ENCODE peak calls at places on chromosomes 4 and X, in six cellular contexts. One of them, this sample, is unnamed.

GRCh38 chr4:185464887-185465286 is 6.6 kb downstream of the CCDC110 start:
- DNase-seq in stimulated activated CD8-positive, alpha-beta memory T cell treated with anti-CD3 and anti-CD28 coated beads, Interleukin-12 subunit alpha, Interleukin-12 subunit beta, amount 100 ng/mL, for 4 hours: no peak
- DNase-seq in sigmoid colon: no peak
- DNase-seq in iris pigment epithelial cell: peak
- DNase-seq in GM10248: no peak
- DNase-seq in hepatocyte: no peak
- DNase-seq in this sample: no peak

GRCh38 chrX:79161655-79162054 is 17.2 kb downstream of the GPR174 start:
- DNase-seq in sigmoid colon: no peak
- DNase-seq in GM10248: peak
- DNase-seq in hepatocyte: no peak
- DNase-seq in iris pigment epithelial cell: no peak
- DNase-seq in stimulated activated CD8-positive, alpha-beta memory T cell treated with anti-CD3 and anti-CD28 coated beads, Interleukin-12 subunit alpha, Interleukin-12 subunit beta, amount 100 ng/mL, for 4 hours: peak
- DNase-seq in this sample: no peak

GRCh38 chr4:3481113-3481531 is 18.0 kb downstream of the DOK7 start:
- DNase-seq in hepatocyte: no peak
- DNase-seq in GM10248: no peak
- DNase-seq in iris pigment epithelial cell: no peak
- DNase-seq in stimulated activated CD8-positive, alpha-beta memory T cell treated with anti-CD3 and anti-CD28 coated beads, Interleukin-12 subunit alpha, Interleukin-12 subunit beta, amount 100 ng/mL, for 4 hours: no peak
- DNase-seq in sigmoid colon: no peak
- DNase-seq in this sample: no peak

GRCh38 chrX:151871244-151871643 is 41.4 kb upstream of the MAGEA4 start:
- DNase-seq in iris pigment epithelial cell: peak
- DNase-seq in hepatocyte: no peak
- DNase-seq in GM10248: no peak
- DNase-seq in sigmoid colon: no peak
- DNase-seq in stimulated activated CD8-positive, alpha-beta memory T cell treated with anti-CD3 and anti-CD28 coated beads, Interleukin-12 subunit alpha, Interleukin-12 subunit beta, amount 100 ng/mL, for 4 hours: no peak
- DNase-seq in this sample: no peak

GRCh38 chr4:107261241-107261874 is 225.2 kb upstream of the DKK2 start:
- DNase-seq in GM10248: no peak
- DNase-seq in hepatocyte: no peak
- DNase-seq in iris pigment epithelial cell: peak
- DNase-seq in sigmoid colon: no peak
- DNase-seq in stimulated activated CD8-positive, alpha-beta memory T cell treated with anti-CD3 and anti-CD28 coated beads, Interleukin-12 subunit alpha, Interleukin-12 subunit beta, amount 100 ng/mL, for 4 hours: no peak
- DNase-seq in this sample: no peak

GRCh38 chrX:150763810-150764209 is 70.6 kb downstream of the MTMR1 start:
- DNase-seq in stimulated activated CD8-positive, alpha-beta memory T cell treated with anti-CD3 and anti-CD28 coated beads, Interleukin-12 subunit alpha, Interleukin-12 subunit beta, amount 100 ng/mL, for 4 hours: no peak
- DNase-seq in iris pigment epithelial cell: no peak
- DNase-seq in GM10248: no peak
- DNase-seq in hepatocyte: no peak
- DNase-seq in sigmoid colon: no peak
- DNase-seq in this sample: no peak

GRCh38 chr4:56930638-56931037 is 22.9 kb downstream of the REST start:
- DNase-seq in GM10248: no peak
- DNase-seq in iris pigment epithelial cell: no peak
- DNase-seq in hepatocyte: no peak
- DNase-seq in sigmoid colon: no peak
- DNase-seq in stimulated activated CD8-positive, alpha-beta memory T cell treated with anti-CD3 and anti-CD28 coated beads, Interleukin-12 subunit alpha, Interleukin-12 subunit beta, amount 100 ng/mL, for 4 hours: no peak
- DNase-seq in this sample: no peak

GRCh38 chr4:24973471-24974251 is 57.1 kb downstream of the LGI2 start:
- DNase-seq in hepatocyte: peak
- DNase-seq in stimulated activated CD8-positive, alpha-beta memory T cell treated with anti-CD3 and anti-CD28 coated beads, Interleukin-12 subunit alpha, Interleukin-12 subunit beta, amount 100 ng/mL, for 4 hours: no peak
- DNase-seq in GM10248: no peak
- DNase-seq in iris pigment epithelial cell: no peak
- DNase-seq in sigmoid colon: peak
- DNase-seq in this sample: no peak

GRCh38 chr4:7226993-7227392 is 34.7 kb downstream of the SORCS2 start:
- DNase-seq in stimulated activated CD8-positive, alpha-beta memory T cell treated with anti-CD3 and anti-CD28 coated beads, Interleukin-12 subunit alpha, Interleukin-12 subunit beta, amount 100 ng/mL, for 4 hours: no peak
- DNase-seq in hepatocyte: no peak
- DNase-seq in iris pigment epithelial cell: no peak
- DNase-seq in sigmoid colon: no peak
- DNase-seq in GM10248: no peak
- DNase-seq in this sample: no peak

GRCh38 chr4:56158483-56158882 is 209.7 kb downstream of the CEP135 start:
- DNase-seq in GM10248: no peak
- DNase-seq in stimulated activated CD8-positive, alpha-beta memory T cell treated with anti-CD3 and anti-CD28 coated beads, Interleukin-12 subunit alpha, Interleukin-12 subunit beta, amount 100 ng/mL, for 4 hours: no peak
- DNase-seq in hepatocyte: peak
- DNase-seq in sigmoid colon: no peak
- DNase-seq in iris pigment epithelial cell: no peak
- DNase-seq in this sample: no peak

GRCh38 chrX:3711331-3711917 is 2.0 kb downstream of the PRKX start:
- DNase-seq in hepatocyte: no peak
- DNase-seq in stimulated activated CD8-positive, alpha-beta memory T cell treated with anti-CD3 and anti-CD28 coated beads, Interleukin-12 subunit alpha, Interleukin-12 subunit beta, amount 100 ng/mL, for 4 hours: peak
- DNase-seq in GM10248: no peak
- DNase-seq in sigmoid colon: no peak
- DNase-seq in iris pigment epithelial cell: no peak
- DNase-seq in this sample: no peak

GRCh38 chr4:43757147-43757546 is 691.5 kb downstream of the KCTD8 start:
- DNase-seq in stimulated activated CD8-positive, alpha-beta memory T cell treated with anti-CD3 and anti-CD28 coated beads, Interleukin-12 subunit alpha, Interleukin-12 subunit beta, amount 100 ng/mL, for 4 hours: no peak
- DNase-seq in sigmoid colon: no peak
- DNase-seq in GM10248: no peak
- DNase-seq in iris pigment epithelial cell: peak
- DNase-seq in hepatocyte: peak
- DNase-seq in this sample: no peak

GRCh38 chr4:119041951-119042560 is 93.6 kb upstream of the MYOZ2 start:
- DNase-seq in stimulated activated CD8-positive, alpha-beta memory T cell treated with anti-CD3 and anti-CD28 coated beads, Interleukin-12 subunit alpha, Interleukin-12 subunit beta, amount 100 ng/mL, for 4 hours: no peak
- DNase-seq in hepatocyte: peak
- DNase-seq in iris pigment epithelial cell: peak
- DNase-seq in GM10248: peak
- DNase-seq in sigmoid colon: peak
- DNase-seq in this sample: no peak

GRCh38 chr4:39526283-39526682 is 956 bp downstream of the UGDH start:
- DNase-seq in hepatocyte: no peak
- DNase-seq in iris pigment epithelial cell: no peak
- DNase-seq in GM10248: peak
- DNase-seq in sigmoid colon: no peak
- DNase-seq in stimulated activated CD8-positive, alpha-beta memory T cell treated with anti-CD3 and anti-CD28 coated beads, Interleukin-12 subunit alpha, Interleukin-12 subunit beta, amount 100 ng/mL, for 4 hours: no peak
- DNase-seq in this sample: no peak

GRCh38 chr4:96035727-96036126 is 195.8 kb downstream of the PDHA2 start:
- DNase-seq in stimulated activated CD8-positive, alpha-beta memory T cell treated with anti-CD3 and anti-CD28 coated beads, Interleukin-12 subunit alpha, Interleukin-12 subunit beta, amount 100 ng/mL, for 4 hours: no peak
- DNase-seq in iris pigment epithelial cell: peak
- DNase-seq in GM10248: no peak
- DNase-seq in sigmoid colon: no peak
- DNase-seq in hepatocyte: no peak
- DNase-seq in this sample: no peak